ENCODE peak calls at places on chromosomes 16 and 17, in five cellular contexts. One of them, this sample, is unnamed.

GRCh38 chr16:81901483-81901882 is 109.8 kb downstream of the SDR42E1 start:
- DNase-seq in stimulated activated CD4-positive, alpha-beta T cell treated with anti-CD3 and anti-CD28 coated beads, Interleukin-1b, Interleukin-23, amount 100 ng/mL, for 1 hour: no peak
- DNase-seq in breast epithelium: no peak
- DNase-seq in NCI-H774: no peak
- DNase-seq in B cell: no peak
- DNase-seq in this sample: no peak

GRCh38 chr17:1186923-1187771 is 7.4 kb upstream of the ABR start:
- DNase-seq in stimulated activated CD4-positive, alpha-beta T cell treated with anti-CD3 and anti-CD28 coated beads, Interleukin-1b, Interleukin-23, amount 100 ng/mL, for 1 hour: peak
- DNase-seq in B cell: peak
- DNase-seq in NCI-H774: no peak
- DNase-seq in breast epithelium: peak
- DNase-seq in this sample: peak

GRCh38 chr17:69809331-69809730 is 265.7 kb upstream of the KCNJ16 start:
- DNase-seq in B cell: no peak
- DNase-seq in NCI-H774: no peak
- DNase-seq in breast epithelium: no peak
- DNase-seq in stimulated activated CD4-positive, alpha-beta T cell treated with anti-CD3 and anti-CD28 coated beads, Interleukin-1b, Interleukin-23, amount 100 ng/mL, for 1 hour: no peak
- DNase-seq in this sample: no peak

GRCh38 chr17:42118545-42118944 is 2.6 kb downstream of the KAT2A start:
- DNase-seq in stimulated activated CD4-positive, alpha-beta T cell treated with anti-CD3 and anti-CD28 coated beads, Interleukin-1b, Interleukin-23, amount 100 ng/mL, for 1 hour: no peak
- DNase-seq in B cell: no peak
- DNase-seq in breast epithelium: no peak
- DNase-seq in NCI-H774: no peak
- DNase-seq in this sample: peak

GRCh38 chr16:21100447-21100846 is 50.2 kb downstream of the DNAH3 start:
- DNase-seq in NCI-H774: peak
- DNase-seq in stimulated activated CD4-positive, alpha-beta T cell treated with anti-CD3 and anti-CD28 coated beads, Interleukin-1b, Interleukin-23, amount 100 ng/mL, for 1 hour: no peak
- DNase-seq in breast epithelium: no peak
- DNase-seq in B cell: no peak
- DNase-seq in this sample: no peak

GRCh38 chr16:70805380-70805779 is 4.4 kb upstream of the VAC14 start:
- DNase-seq in B cell: no peak
- DNase-seq in stimulated activated CD4-positive, alpha-beta T cell treated with anti-CD3 and anti-CD28 coated beads, Interleukin-1b, Interleukin-23, amount 100 ng/mL, for 1 hour: no peak
- DNase-seq in breast epithelium: no peak
- DNase-seq in NCI-H774: no peak
- DNase-seq in this sample: no peak

GRCh38 chr17:33389506-33390141 is 96.5 kb upstream of the ASIC2 start:
- DNase-seq in B cell: no peak
- DNase-seq in NCI-H774: no peak
- DNase-seq in stimulated activated CD4-positive, alpha-beta T cell treated with anti-CD3 and anti-CD28 coated beads, Interleukin-1b, Interleukin-23, amount 100 ng/mL, for 1 hour: no peak
- DNase-seq in breast epithelium: no peak
- DNase-seq in this sample: no peak

GRCh38 chr17:32319548-32319905 is 22.4 kb downstream of the C17orf75 start:
- DNase-seq in B cell: peak
- DNase-seq in NCI-H774: peak
- DNase-seq in stimulated activated CD4-positive, alpha-beta T cell treated with anti-CD3 and anti-CD28 coated beads, Interleukin-1b, Interleukin-23, amount 100 ng/mL, for 1 hour: peak
- DNase-seq in breast epithelium: peak
- DNase-seq in this sample: peak

GRCh38 chr17:44865921-44866320 is 18.2 kb downstream of the HIGD1B start:
- DNase-seq in NCI-H774: no peak
- DNase-seq in B cell: no peak
- DNase-seq in breast epithelium: no peak
- DNase-seq in stimulated activated CD4-positive, alpha-beta T cell treated with anti-CD3 and anti-CD28 coated beads, Interleukin-1b, Interleukin-23, amount 100 ng/mL, for 1 hour: no peak
- DNase-seq in this sample: no peak

GRCh38 chr16:8660841-8661301 is 13.5 kb upstream of the ABAT start:
- DNase-seq in NCI-H774: peak
- DNase-seq in stimulated activated CD4-positive, alpha-beta T cell treated with anti-CD3 and anti-CD28 coated beads, Interleukin-1b, Interleukin-23, amount 100 ng/mL, for 1 hour: peak
- DNase-seq in B cell: peak
- DNase-seq in breast epithelium: no peak
- DNase-seq in this sample: peak

GRCh38 chr17:4735825-4736651 is 3.6 kb upstream of the ZMYND15 start:
- DNase-seq in breast epithelium: no peak
- DNase-seq in B cell: no peak
- DNase-seq in stimulated activated CD4-positive, alpha-beta T cell treated with anti-CD3 and anti-CD28 coated beads, Interleukin-1b, Interleukin-23, amount 100 ng/mL, for 1 hour: no peak
- DNase-seq in NCI-H774: no peak
- DNase-seq in this sample: no peak

GRCh38 chr16:30051518-30051917 is 14.0 kb upstream of the ALDOA start:
- DNase-seq in NCI-H774: no peak
- DNase-seq in B cell: no peak
- DNase-seq in breast epithelium: no peak
- DNase-seq in stimulated activated CD4-positive, alpha-beta T cell treated with anti-CD3 and anti-CD28 coated beads, Interleukin-1b, Interleukin-23, amount 100 ng/mL, for 1 hour: no peak
- DNase-seq in this sample: no peak

GRCh38 chr17:76869209-76869877 is 1.1 kb downstream of the MGAT5B start:
- DNase-seq in B cell: no peak
- DNase-seq in NCI-H774: no peak
- DNase-seq in breast epithelium: no peak
- DNase-seq in stimulated activated CD4-positive, alpha-beta T cell treated with anti-CD3 and anti-CD28 coated beads, Interleukin-1b, Interleukin-23, amount 100 ng/mL, for 1 hour: no peak
- DNase-seq in this sample: no peak

GRCh38 chr17:78185981-78186688 is 717 bp downstream of the TK1 start:
- DNase-seq in NCI-H774: no peak
- DNase-seq in stimulated activated CD4-positive, alpha-beta T cell treated with anti-CD3 and anti-CD28 coated beads, Interleukin-1b, Interleukin-23, amount 100 ng/mL, for 1 hour: no peak
- DNase-seq in breast epithelium: no peak
- DNase-seq in B cell: no peak
- DNase-seq in this sample: no peak

GRCh38 chr17:68457168-68457538 is at the start of gene WIPI1:
- DNase-seq in breast epithelium: peak
- DNase-seq in stimulated activated CD4-positive, alpha-beta T cell treated with anti-CD3 and anti-CD28 coated beads, Interleukin-1b, Interleukin-23, amount 100 ng/mL, for 1 hour: no peak
- DNase-seq in B cell: peak
- DNase-seq in NCI-H774: no peak
- DNase-seq in this sample: no peak

GRCh38 chr16:56343661-56344517 is 81.5 kb downstream of the AMFR start:
- DNase-seq in NCI-H774: no peak
- DNase-seq in stimulated activated CD4-positive, alpha-beta T cell treated with anti-CD3 and anti-CD28 coated beads, Interleukin-1b, Interleukin-23, amount 100 ng/mL, for 1 hour: no peak
- DNase-seq in breast epithelium: no peak
- DNase-seq in B cell: no peak
- DNase-seq in this sample: no peak

GRCh38 chr17:65231086-65231485 is 93.9 kb downstream of the RGS9 start:
- DNase-seq in B cell: peak
- DNase-seq in NCI-H774: no peak
- DNase-seq in stimulated activated CD4-positive, alpha-beta T cell treated with anti-CD3 and anti-CD28 coated beads, Interleukin-1b, Interleukin-23, amount 100 ng/mL, for 1 hour: no peak
- DNase-seq in breast epithelium: no peak
- DNase-seq in this sample: no peak

GRCh38 chr17:61490540-61490975 is 38.3 kb downstream of the TBX4 start:
- DNase-seq in NCI-H774: no peak
- DNase-seq in B cell: no peak
- DNase-seq in breast epithelium: no peak
- DNase-seq in stimulated activated CD4-positive, alpha-beta T cell treated with anti-CD3 and anti-CD28 coated beads, Interleukin-1b, Interleukin-23, amount 100 ng/mL, for 1 hour: no peak
- DNase-seq in this sample: no peak

GRCh38 chr16:89257281-89257731 is 39.8 kb downstream of the ZNF778 start:
- DNase-seq in stimulated activated CD4-positive, alpha-beta T cell treated with anti-CD3 and anti-CD28 coated beads, Interleukin-1b, Interleukin-23, amount 100 ng/mL, for 1 hour: no peak
- DNase-seq in NCI-H774: no peak
- DNase-seq in B cell: no peak
- DNase-seq in breast epithelium: no peak
- DNase-seq in this sample: peak

GRCh38 chr17:3935140-3935542 is 18.9 kb upstream of the P2RX1 start:
- DNase-seq in breast epithelium: peak
- DNase-seq in B cell: peak
- DNase-seq in stimulated activated CD4-positive, alpha-beta T cell treated with anti-CD3 and anti-CD28 coated beads, Interleukin-1b, Interleukin-23, amount 100 ng/mL, for 1 hour: no peak
- DNase-seq in NCI-H774: no peak
- DNase-seq in this sample: peak

GRCh38 chr16:54135361-54136275 is 151.0 kb downstream of the IRX3 start:
- DNase-seq in B cell: no peak
- DNase-seq in NCI-H774: no peak
- DNase-seq in stimulated activated CD4-positive, alpha-beta T cell treated with anti-CD3 and anti-CD28 coated beads, Interleukin-1b, Interleukin-23, amount 100 ng/mL, for 1 hour: no peak
- DNase-seq in breast epithelium: no peak
- DNase-seq in this sample: no peak

GRCh38 chr17:70261170-70261569 is 91.8 kb downstream of the KCNJ2 start:
- DNase-seq in NCI-H774: no peak
- DNase-seq in breast epithelium: no peak
- DNase-seq in stimulated activated CD4-positive, alpha-beta T cell treated with anti-CD3 and anti-CD28 coated beads, Interleukin-1b, Interleukin-23, amount 100 ng/mL, for 1 hour: no peak
- DNase-seq in B cell: no peak
- DNase-seq in this sample: no peak

GRCh38 chr17:37458805-37459204 is 30.9 kb upstream of the DUSP14 start:
- DNase-seq in stimulated activated CD4-positive, alpha-beta T cell treated with anti-CD3 and anti-CD28 coated beads, Interleukin-1b, Interleukin-23, amount 100 ng/mL, for 1 hour: no peak
- DNase-seq in B cell: no peak
- DNase-seq in NCI-H774: no peak
- DNase-seq in breast epithelium: no peak
- DNase-seq in this sample: no peak

GRCh38 chr17:79789943-79790804 is 6.7 kb downstream of the CBX8 start:
- DNase-seq in B cell: no peak
- DNase-seq in breast epithelium: no peak
- DNase-seq in NCI-H774: peak
- DNase-seq in stimulated activated CD4-positive, alpha-beta T cell treated with anti-CD3 and anti-CD28 coated beads, Interleukin-1b, Interleukin-23, amount 100 ng/mL, for 1 hour: no peak
- DNase-seq in this sample: peak

This sample was measured in GM13977.